ENCODE peak calls at places on chromosomes 7 and 10, in six cellular contexts. H, M, G, V, F and R are unnamed samples.

GRCh38 chr7:98022531-98022930 is 32.5 kb upstream of the OCM2 start:
- DNase-seq in H (no peak), V (no peak), F (no peak), M (no peak), G (no peak), R (no peak)

GRCh38 chr10:21497177-21497807 is 28.2 kb downstream of the SKIDA1 start:
- DNase-seq in V (peak; percentile 82), F (peak; percentile 83), G (no peak), M (peak; percentile 88), H (no peak), R (no peak)

GRCh38 chr7:106012935-106013439 is 49.9 kb downstream of the CDHR3 start:
- DNase-seq in G (no peak), V (no peak), M (no peak), H (no peak), F (no peak), R (no peak)

GRCh38 chr10:73648975-73649829 is 6.6 kb downstream of the SYNPO2L start:
- DNase-seq in V (no peak), H (peak; percentile 93), M (peak; percentile 41), F (no peak), G (no peak), R (no peak)

GRCh38 chr10:126455036-126455765 is 66.9 kb upstream of the ADAM12 start:
- DNase-seq in V (no peak), F (no peak), M (no peak), H (no peak), G (peak; percentile 26), R (no peak)

GRCh38 chr10:132575320-132576201 is 38.0 kb downstream of the INPP5A start:
- DNase-seq in G (no peak), V (no peak), M (no peak), H (no peak), F (peak; percentile 74), R (no peak)

GRCh38 chr7:29975564-29975963 is 14.0 kb downstream of the SCRN1 start:
- DNase-seq in H (no peak), M (no peak), F (no peak), G (no peak), V (no peak), R (no peak)

GRCh38 chr10:128631801-128632241 is 505.6 kb upstream of the MKI67 start:
- DNase-seq in G (no peak), F (no peak), V (peak; percentile 35), H (peak; percentile 14), M (peak; percentile 21), R (peak; percentile 16)

GRCh38 chr7:47952224-47952623 is 4.0 kb upstream of the PKD1L1 start:
- DNase-seq in H (no peak), F (no peak), M (no peak), V (no peak), G (no peak), R (no peak)

DNA sequence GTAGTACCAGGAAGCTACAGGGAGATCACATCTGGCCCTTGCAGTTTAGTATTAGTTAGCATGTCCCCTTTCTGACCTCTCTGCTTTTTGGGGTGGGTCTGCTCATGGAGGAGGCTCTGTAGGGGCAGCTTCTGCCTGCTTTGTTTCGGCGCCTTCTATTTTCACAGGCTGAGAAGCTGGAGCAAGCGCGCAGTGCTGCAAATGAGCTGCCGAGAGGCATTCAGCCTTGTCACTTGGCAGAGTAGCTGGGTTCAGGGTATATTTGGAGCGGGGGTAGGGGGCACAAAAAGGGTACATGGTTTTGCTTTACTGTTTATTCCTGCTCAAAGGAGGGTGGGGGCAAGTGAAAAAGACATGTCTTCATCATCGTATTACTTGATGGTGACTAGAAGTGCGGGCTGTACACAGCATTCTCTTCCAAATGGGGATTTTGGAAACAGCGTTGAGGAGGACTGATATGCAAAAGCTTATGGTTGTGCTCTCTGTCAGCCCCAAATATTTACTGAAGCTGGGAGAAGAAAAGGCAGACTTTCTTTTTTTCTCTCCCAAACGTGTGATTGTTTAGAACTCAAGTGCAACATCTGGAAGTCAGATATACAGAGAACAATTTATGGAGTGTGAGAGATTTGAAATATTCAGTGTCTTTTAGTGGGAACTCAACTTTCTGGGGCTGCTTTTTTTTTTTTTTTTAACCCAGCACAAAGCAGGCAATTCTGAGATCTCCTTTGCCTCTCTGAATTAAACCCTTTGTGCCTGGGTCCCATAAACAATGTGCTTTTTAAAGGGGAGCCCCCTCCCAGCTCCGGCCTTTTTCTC is 146.5 kb downstream of the CELF2 start:
- DNase-seq in H (no peak), M (no peak), V (no peak), F (no peak), G (peak; percentile 48), R (no peak)
- TF ChIP-seq POLR2AphosphoS5 in H (no peak), M (no peak), V (no peak), F (no peak), G (no peak), R (no peak)

DNA sequence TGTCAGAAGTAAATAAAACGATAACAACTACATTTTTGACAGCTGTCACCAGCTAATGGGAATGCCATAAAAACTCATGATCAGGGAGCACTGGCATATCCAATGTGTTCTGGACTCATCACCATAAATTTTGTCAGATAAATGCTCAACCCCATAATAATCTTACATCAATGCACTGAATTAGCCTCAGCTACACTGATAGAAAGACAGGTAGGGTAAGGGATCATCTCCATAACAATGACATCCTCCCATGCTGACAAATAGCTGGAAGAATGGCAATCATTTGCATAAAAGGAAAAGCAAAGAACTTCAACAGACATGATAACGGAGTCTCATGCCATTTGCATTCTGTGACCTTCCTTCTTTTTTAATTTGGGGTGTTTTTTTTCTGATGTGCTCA is 352.8 kb upstream of the PFKP start:
- DNase-seq in G (no peak), M (no peak), F (no peak), V (no peak), H (no peak), R (no peak)
- TF ChIP-seq EZH2 in G (no peak), M (no peak), F (no peak), V (no peak), H (no peak), R (no peak)

GRCh38 chr7:75889826-75890225 is 11.0 kb downstream of the RHBDD2 start:
- DNase-seq in F (no peak), H (no peak), G (no peak), V (no peak), M (no peak), R (no peak)
- H3K9ac ChIP-seq in F (no peak overlapping the region), H (no peak overlapping the region), G (no peak overlapping the region), V (no peak overlapping the region), M (no peak overlapping the region), R (no peak overlapping the region)

GRCh38 chr7:111760043-111760442 is 197.8 kb upstream of the IMMP2L start:
- DNase-seq in F (no peak), H (no peak), V (no peak), M (no peak), G (no peak), R (no peak)

GRCh38 chr7:111758332-111758731 is 196.0 kb upstream of the IMMP2L start:
- DNase-seq in F (no peak), V (no peak), M (no peak), H (no peak), G (no peak), R (no peak)

GRCh38 chr7:111755388-111755787 is 193.1 kb upstream of the IMMP2L start:
- DNase-seq in M (no peak), V (no peak), G (no peak), F (no peak), H (no peak), R (no peak)

GRCh38 chr7:111753968-111754367 is 191.7 kb upstream of the IMMP2L start:
- DNase-seq in F (no peak), G (no peak), V (no peak), M (no peak), H (no peak), R (no peak)

DNA sequence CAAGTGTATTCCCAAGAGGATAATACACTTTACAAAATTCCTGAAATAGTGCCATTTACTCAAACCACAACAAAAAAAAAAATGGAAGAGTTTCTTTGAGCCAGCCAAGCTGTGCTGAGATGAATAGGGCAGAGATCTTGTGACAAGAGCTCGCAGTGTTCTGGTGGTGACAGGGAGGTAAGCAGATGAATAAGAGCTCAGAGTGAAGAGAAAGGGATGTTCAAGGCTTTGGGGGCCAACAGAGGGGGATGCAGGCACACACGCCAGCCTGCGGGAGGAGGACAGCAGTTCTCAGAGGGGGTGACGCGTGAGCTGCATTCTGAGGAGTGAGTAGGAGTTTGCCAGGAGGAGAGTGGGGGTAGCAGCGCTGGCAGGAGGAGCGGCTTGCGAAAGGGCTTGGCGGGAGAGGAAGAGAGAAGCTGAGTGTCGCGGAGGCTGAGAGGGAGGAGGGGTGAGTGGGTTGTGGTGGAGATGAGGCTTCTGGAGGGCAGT is 194.4 kb upstream of the IMMP2L start:
- DNase-seq in M (no peak), G (no peak), H (no peak), V (no peak), F (no peak), R (no peak)
- TF ChIP-seq POLR2AphosphoS5 in M (no peak), G (peak; percentile 26), H (no peak), V (no peak), F (no peak), R (no peak)

GRCh38 chr10:101140084-101140949 is 9.2 kb downstream of the TLX1 start:
- DNase-seq in H (no peak), G (no peak), M (no peak), F (no peak), V (no peak), R (no peak)

GRCh38 chr10:101137271-101137670 is 6.2 kb downstream of the TLX1 start:
- DNase-seq in G (no peak), F (no peak), H (no peak), M (no peak), V (no peak), R (no peak)

GRCh38 chr10:101138788-101139420 is 7.8 kb downstream of the TLX1 start:
- DNase-seq in G (no peak), F (no peak), H (no peak), V (no peak), M (no peak), R (no peak)

GRCh38 chr10:101140950-101141621 is 10.0 kb downstream of the TLX1 start:
- DNase-seq in G (no peak), F (no peak), V (no peak), M (no peak), H (no peak), R (no peak)

DNA sequence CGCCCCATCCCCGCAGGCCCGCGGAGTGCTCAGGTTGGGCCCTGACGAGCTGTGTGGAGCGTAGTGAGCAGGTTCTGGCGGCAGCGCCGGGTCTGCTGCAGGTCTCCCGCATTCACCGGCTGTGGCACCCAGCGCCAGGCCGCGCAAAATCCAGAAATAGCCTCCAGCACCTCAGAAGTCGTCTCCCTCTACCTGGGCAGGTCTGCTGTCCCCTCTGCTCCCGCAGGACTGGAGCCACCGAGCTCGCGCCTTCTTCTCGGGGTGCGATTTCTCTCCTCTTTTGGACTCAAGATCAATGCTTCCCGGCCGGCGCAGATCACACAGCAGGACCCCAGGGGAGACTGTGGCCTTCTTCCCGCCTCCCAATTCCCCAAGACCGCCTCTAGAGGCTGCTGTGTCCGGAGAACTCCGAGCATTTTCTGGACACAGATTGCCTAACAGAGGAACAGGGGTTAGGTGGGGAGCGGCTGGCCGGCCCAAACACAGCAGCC is 8.4 kb downstream of the TLX1 start:
- DNase-seq in G (peak; percentile 73), V (no peak), M (peak; percentile 16), H (no peak), F (no peak), R (no peak)
- TF ChIP-seq EZH2 in G (peak; percentile 84), V (no peak), M (no peak), H (no peak), F (peak; percentile 70), R (no peak)